ENCODE peak calls at places on chromosomes 2 and 18, in ten cellular contexts. One of them, this sample, is unnamed.

GRCh38 chr2:7697052-7697451 is 779.8 kb downstream of the RNF144A start:
- DNase-seq in A549: no peak
- DNase-seq in H1: no peak
- DNase-seq in left ventricle myocardium inferior: no peak
- DNase-seq in right atrium auricular region: no peak
- DNase-seq in H9: peak
- DNase-seq in fibroblast of lung: no peak
- DNase-seq in PC-3: no peak
- DNase-seq in WERI-Rb-1: peak
- DNase-seq in right cardiac atrium: no peak
- DNase-seq in this sample: no peak

GRCh38 chr2:196263181-196263747 is 91.9 kb upstream of the STK17B start:
- DNase-seq in A549: no peak
- DNase-seq in H1: no peak
- DNase-seq in left ventricle myocardium inferior: no peak
- DNase-seq in right atrium auricular region: no peak
- DNase-seq in H9: no peak
- DNase-seq in fibroblast of lung: peak
- DNase-seq in PC-3: peak
- DNase-seq in WERI-Rb-1: no peak
- DNase-seq in right cardiac atrium: no peak
- DNase-seq in this sample: peak

GRCh38 chr18:11570770-11571169 is 38.6 kb upstream of the SLC35G4 start:
- DNase-seq in A549: peak
- DNase-seq in H1: no peak
- DNase-seq in left ventricle myocardium inferior: no peak
- DNase-seq in right atrium auricular region: no peak
- DNase-seq in H9: no peak
- DNase-seq in fibroblast of lung: peak
- DNase-seq in PC-3: peak
- DNase-seq in WERI-Rb-1: no peak
- DNase-seq in right cardiac atrium: no peak
- DNase-seq in this sample: peak

GRCh38 chr2:151568541-151568940 is 158.8 kb downstream of the RIF1 start:
- DNase-seq in A549: no peak
- DNase-seq in H1: no peak
- DNase-seq in left ventricle myocardium inferior: no peak
- DNase-seq in right atrium auricular region: no peak
- DNase-seq in H9: no peak
- DNase-seq in fibroblast of lung: no peak
- DNase-seq in PC-3: no peak
- DNase-seq in WERI-Rb-1: no peak
- DNase-seq in right cardiac atrium: no peak
- DNase-seq in this sample: no peak

GRCh38 chr18:49398331-49398730 is 62.1 kb downstream of the DYM start:
- DNase-seq in A549: no peak
- DNase-seq in H1: no peak
- DNase-seq in left ventricle myocardium inferior: no peak
- DNase-seq in right atrium auricular region: no peak
- DNase-seq in H9: no peak
- DNase-seq in fibroblast of lung: no peak
- DNase-seq in PC-3: no peak
- DNase-seq in WERI-Rb-1: no peak
- DNase-seq in right cardiac atrium: no peak
- DNase-seq in this sample: no peak

GRCh38 chr18:63817441-63818051 is 42.3 kb downstream of the SERPINB7 start:
- DNase-seq in A549: no peak
- DNase-seq in H1: no peak
- DNase-seq in left ventricle myocardium inferior: no peak
- DNase-seq in right atrium auricular region: no peak
- DNase-seq in H9: no peak
- DNase-seq in fibroblast of lung: peak
- DNase-seq in PC-3: peak
- DNase-seq in WERI-Rb-1: no peak
- DNase-seq in right cardiac atrium: no peak
- DNase-seq in this sample: peak

GRCh38 chr2:60439219-60439974 is 114.1 kb downstream of the BCL11A start:
- DNase-seq in A549: no peak
- DNase-seq in H1: no peak
- DNase-seq in left ventricle myocardium inferior: peak
- DNase-seq in right atrium auricular region: no peak
- DNase-seq in H9: peak
- DNase-seq in fibroblast of lung: no peak
- DNase-seq in PC-3: no peak
- DNase-seq in WERI-Rb-1: peak
- DNase-seq in right cardiac atrium: peak
- DNase-seq in this sample: peak

GRCh38 chr2:29463181-29463900 is 348.1 kb downstream of the CLIP4 start:
- DNase-seq in A549: no peak
- DNase-seq in H1: no peak
- DNase-seq in left ventricle myocardium inferior: no peak
- DNase-seq in right atrium auricular region: no peak
- DNase-seq in H9: no peak
- DNase-seq in fibroblast of lung: peak
- DNase-seq in PC-3: peak
- DNase-seq in WERI-Rb-1: no peak
- DNase-seq in right cardiac atrium: no peak
- DNase-seq in this sample: peak

GRCh38 chr18:52452427-52452826 is 112.4 kb downstream of the DCC start:
- DNase-seq in A549: no peak
- DNase-seq in H1: no peak
- DNase-seq in left ventricle myocardium inferior: no peak
- DNase-seq in right atrium auricular region: no peak
- DNase-seq in H9: no peak
- DNase-seq in fibroblast of lung: no peak
- DNase-seq in PC-3: no peak
- DNase-seq in WERI-Rb-1: no peak
- DNase-seq in right cardiac atrium: no peak
- DNase-seq in this sample: no peak

GRCh38 chr2:200456567-200456966 is 53.3 kb downstream of the KCTD18 start:
- DNase-seq in A549: no peak
- DNase-seq in H1: no peak
- DNase-seq in left ventricle myocardium inferior: no peak
- DNase-seq in right atrium auricular region: no peak
- DNase-seq in H9: no peak
- DNase-seq in fibroblast of lung: no peak
- DNase-seq in PC-3: no peak
- DNase-seq in WERI-Rb-1: no peak
- DNase-seq in right cardiac atrium: no peak
- DNase-seq in this sample: no peak
- H3K27ac ChIP-seq in A549: no peak
- H3K27ac ChIP-seq in H1: no peak
- H3K27ac ChIP-seq in left ventricle myocardium inferior: peak
- H3K27ac ChIP-seq in right atrium auricular region: no peak
- H3K27ac ChIP-seq in H9: no peak
- H3K27ac ChIP-seq in fibroblast of lung: no peak
- H3K27ac ChIP-seq in PC-3: no peak
- H3K27ac ChIP-seq in WERI-Rb-1: no peak
- H3K27ac ChIP-seq in right cardiac atrium: peak
- H3K27ac ChIP-seq in this sample: no peak

DNA sequence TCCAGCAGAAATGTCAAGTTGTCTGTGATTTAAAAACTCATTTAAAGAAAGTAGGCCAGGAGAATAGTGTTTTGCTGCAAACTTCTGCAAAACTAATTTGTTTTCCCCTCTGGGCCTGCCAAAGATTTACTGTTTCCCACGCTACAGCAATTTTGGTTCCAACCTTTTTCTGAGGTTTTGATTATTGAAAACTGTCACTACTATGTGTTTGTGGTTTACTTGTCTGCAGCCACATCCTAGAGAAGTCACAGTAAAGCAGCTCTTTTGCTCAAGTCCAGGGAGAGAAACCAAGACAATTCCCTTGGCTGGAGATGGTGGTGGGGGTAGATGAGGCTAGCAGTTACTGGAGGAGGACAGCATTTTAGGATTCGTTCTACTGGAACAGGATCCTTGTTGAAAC is 12.8 kb downstream of the IL1R2 start:
- DNase-seq in A549: no peak
- DNase-seq in H1: no peak
- DNase-seq in left ventricle myocardium inferior: no peak
- DNase-seq in right atrium auricular region: no peak
- DNase-seq in H9: no peak
- DNase-seq in fibroblast of lung: no peak
- DNase-seq in PC-3: no peak
- DNase-seq in WERI-Rb-1: no peak
- DNase-seq in right cardiac atrium: no peak
- DNase-seq in this sample: no peak
- H3K27ac ChIP-seq in A549: no peak
- H3K27ac ChIP-seq in H1: no peak
- H3K27ac ChIP-seq in left ventricle myocardium inferior: peak
- H3K27ac ChIP-seq in right atrium auricular region: no peak
- H3K27ac ChIP-seq in H9: no peak
- H3K27ac ChIP-seq in fibroblast of lung: no peak
- H3K27ac ChIP-seq in PC-3: no peak
- H3K27ac ChIP-seq in WERI-Rb-1: no peak
- H3K27ac ChIP-seq in right cardiac atrium: no peak
- H3K27ac ChIP-seq in this sample: no peak

GRCh38 chr2:65357959-65358294 is 74.5 kb downstream of the SPRED2 start:
- DNase-seq in A549: no peak
- DNase-seq in H1: no peak
- DNase-seq in left ventricle myocardium inferior: no peak
- DNase-seq in right atrium auricular region: no peak
- DNase-seq in H9: no peak
- DNase-seq in fibroblast of lung: no peak
- DNase-seq in PC-3: no peak
- DNase-seq in WERI-Rb-1: no peak
- DNase-seq in right cardiac atrium: no peak
- DNase-seq in this sample: no peak

GRCh38 chr2:65357095-65357958 is 75.1 kb downstream of the SPRED2 start:
- DNase-seq in A549: no peak
- DNase-seq in H1: no peak
- DNase-seq in left ventricle myocardium inferior: no peak
- DNase-seq in right atrium auricular region: no peak
- DNase-seq in H9: no peak
- DNase-seq in fibroblast of lung: no peak
- DNase-seq in PC-3: no peak
- DNase-seq in WERI-Rb-1: no peak
- DNase-seq in right cardiac atrium: no peak
- DNase-seq in this sample: no peak

GRCh38 chr2:65358690-65359400 is 73.6 kb downstream of the SPRED2 start:
- DNase-seq in A549: no peak
- DNase-seq in H1: no peak
- DNase-seq in left ventricle myocardium inferior: no peak
- DNase-seq in right atrium auricular region: no peak
- DNase-seq in H9: no peak
- DNase-seq in fibroblast of lung: no peak
- DNase-seq in PC-3: no peak
- DNase-seq in WERI-Rb-1: no peak
- DNase-seq in right cardiac atrium: no peak
- DNase-seq in this sample: peak

GRCh38 chr2:65361623-65362022 is 70.8 kb downstream of the SPRED2 start:
- DNase-seq in A549: no peak
- DNase-seq in H1: no peak
- DNase-seq in left ventricle myocardium inferior: no peak
- DNase-seq in right atrium auricular region: no peak
- DNase-seq in H9: no peak
- DNase-seq in fibroblast of lung: no peak
- DNase-seq in PC-3: no peak
- DNase-seq in WERI-Rb-1: no peak
- DNase-seq in right cardiac atrium: no peak
- DNase-seq in this sample: peak

GRCh38 chr2:65360441-65360840 is 72.0 kb downstream of the SPRED2 start:
- DNase-seq in A549: no peak
- DNase-seq in H1: no peak
- DNase-seq in left ventricle myocardium inferior: no peak
- DNase-seq in right atrium auricular region: no peak
- DNase-seq in H9: no peak
- DNase-seq in fibroblast of lung: no peak
- DNase-seq in PC-3: no peak
- DNase-seq in WERI-Rb-1: no peak
- DNase-seq in right cardiac atrium: no peak
- DNase-seq in this sample: no peak
- H3K27ac ChIP-seq in A549: no peak
- H3K27ac ChIP-seq in H1: no peak
- H3K27ac ChIP-seq in left ventricle myocardium inferior: no peak
- H3K27ac ChIP-seq in right atrium auricular region: no peak
- H3K27ac ChIP-seq in H9: no peak
- H3K27ac ChIP-seq in fibroblast of lung: no peak
- H3K27ac ChIP-seq in PC-3: no peak
- H3K27ac ChIP-seq in WERI-Rb-1: no peak
- H3K27ac ChIP-seq in right cardiac atrium: no peak
- H3K27ac ChIP-seq in this sample: peak

GRCh38 chr2:231483398-231484329 is 19.4 kb upstream of the NCL start:
- DNase-seq in A549: no peak
- DNase-seq in H1: no peak
- DNase-seq in left ventricle myocardium inferior: peak
- DNase-seq in right atrium auricular region: no peak
- DNase-seq in H9: peak
- DNase-seq in fibroblast of lung: no peak
- DNase-seq in PC-3: no peak
- DNase-seq in WERI-Rb-1: no peak
- DNase-seq in right cardiac atrium: peak
- DNase-seq in this sample: no peak

GRCh38 chr2:231479455-231479854 is 15.2 kb upstream of the NCL start:
- DNase-seq in A549: no peak
- DNase-seq in H1: no peak
- DNase-seq in left ventricle myocardium inferior: no peak
- DNase-seq in right atrium auricular region: no peak
- DNase-seq in H9: no peak
- DNase-seq in fibroblast of lung: no peak
- DNase-seq in PC-3: no peak
- DNase-seq in WERI-Rb-1: peak
- DNase-seq in right cardiac atrium: no peak
- DNase-seq in this sample: no peak

GRCh38 chr2:231487197-231487596 is 22.9 kb upstream of the NCL start:
- DNase-seq in A549: no peak
- DNase-seq in H1: no peak
- DNase-seq in left ventricle myocardium inferior: no peak
- DNase-seq in right atrium auricular region: no peak
- DNase-seq in H9: no peak
- DNase-seq in fibroblast of lung: no peak
- DNase-seq in PC-3: no peak
- DNase-seq in WERI-Rb-1: no peak
- DNase-seq in right cardiac atrium: no peak
- DNase-seq in this sample: no peak

GRCh38 chr2:231480781-231481180 is 16.5 kb upstream of the NCL start:
- DNase-seq in A549: no peak
- DNase-seq in H1: no peak
- DNase-seq in left ventricle myocardium inferior: no peak
- DNase-seq in right atrium auricular region: no peak
- DNase-seq in H9: no peak
- DNase-seq in fibroblast of lung: no peak
- DNase-seq in PC-3: no peak
- DNase-seq in WERI-Rb-1: no peak
- DNase-seq in right cardiac atrium: no peak
- DNase-seq in this sample: no peak

DNA sequence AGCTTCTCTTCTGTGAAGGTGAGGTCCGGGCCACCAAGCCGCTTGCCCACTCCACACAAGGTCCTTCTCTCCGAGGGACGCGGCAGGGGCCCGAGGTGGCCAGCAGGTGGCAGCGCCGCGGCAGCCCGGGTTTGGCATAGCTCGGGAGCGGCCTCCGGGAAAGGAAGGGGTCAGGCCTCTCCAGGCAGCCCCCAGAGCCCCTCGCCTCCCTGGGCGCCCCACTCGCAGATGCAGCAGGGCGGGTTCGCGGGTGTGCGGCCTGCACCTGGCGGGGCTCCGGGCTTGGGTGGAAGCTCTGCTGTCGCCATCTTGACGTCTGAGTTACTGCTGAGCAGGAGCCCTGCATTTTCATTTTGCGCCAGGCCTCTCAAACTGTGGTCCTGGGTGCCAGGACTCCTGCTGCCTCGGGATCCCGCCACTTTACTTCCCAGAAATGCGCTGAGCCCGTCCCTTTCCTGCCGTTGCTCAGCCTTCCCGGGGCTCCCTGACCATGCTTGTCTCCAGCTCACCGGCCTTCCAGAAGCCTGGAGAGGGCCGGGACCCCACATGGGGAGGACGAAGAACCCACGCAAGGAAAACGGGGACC is 18.6 kb upstream of the NCL start:
- DNase-seq in A549: peak
- DNase-seq in H1: no peak
- DNase-seq in left ventricle myocardium inferior: peak
- DNase-seq in right atrium auricular region: peak
- DNase-seq in H9: peak
- DNase-seq in fibroblast of lung: peak
- DNase-seq in PC-3: peak
- DNase-seq in WERI-Rb-1: peak
- DNase-seq in right cardiac atrium: peak
- DNase-seq in this sample: peak
- H3K27ac ChIP-seq in A549: peak
- H3K27ac ChIP-seq in H1: no peak
- H3K27ac ChIP-seq in left ventricle myocardium inferior: peak
- H3K27ac ChIP-seq in right atrium auricular region: peak
- H3K27ac ChIP-seq in H9: no peak
- H3K27ac ChIP-seq in fibroblast of lung: peak
- H3K27ac ChIP-seq in PC-3: no peak
- H3K27ac ChIP-seq in WERI-Rb-1: peak
- H3K27ac ChIP-seq in right cardiac atrium: peak
- H3K27ac ChIP-seq in this sample: no peak

This sample was measured in brain microvascular endothelial cell.